ENCODE peak calls at places on chromosomes 4 and X, in seven cellular contexts. I is AG08395; G is head of caudate nucleus; F is iris pigment epithelial cell; M is smooth muscle cell of the brain vasculature; A is fibroblast of the conjunctiva; V is stimulated activated CD8-positive, alpha-beta memory T cell treated with anti-CD3 and anti-CD28 coated beads, Interleukin-7, amount 100 ng/mL, for 24 hours. Y is an unnamed sample.
A peak's percentile ranks its signal among the peaks of the same experiment; 100 is the strongest.

GRCh38 chr4:113162089-113162488 is 112.6 kb downstream of the ANK2 start:
- DNase-seq in I (no peak), G (no peak), F (peak; percentile 6), M (no peak), A (no peak), V (no peak), Y (no peak)

GRCh38 chr4:187996502-187997177 is 1.1 kb downstream of the ZFP42 start:
- DNase-seq in I (no peak), G (no peak), F (peak; percentile 29), M (no peak), A (no peak), V (no peak), Y (no peak)

GRCh38 chrX:103571121-103571520 is 14.2 kb upstream of the TCEAL4 start:
- DNase-seq in I (no peak), G (no peak), F (no peak), M (no peak), A (no peak), V (no peak), Y (no peak)

GRCh38 chr4:11532138-11532537 is 103.4 kb upstream of the HS3ST1 start:
- DNase-seq in I (no peak), G (no peak), F (no peak), M (no peak), A (no peak), V (no peak), Y (no peak)

GRCh38 chr4:78689700-78690318 is 86.3 kb upstream of the BMP2K start:
- DNase-seq in I (no peak), G (no peak), F (no peak), M (no peak), A (no peak), V (no peak), Y (peak; percentile 53)

GRCh38 chrX:85963736-85964135 is 83.6 kb downstream of the CHM start:
- DNase-seq in I (peak; percentile 69), G (peak; percentile 69), F (peak; percentile 87), M (peak; percentile 9), A (peak; percentile 39), V (no peak), Y (peak; percentile 23)

GRCh38 chrX:136386173-136386572 is 85.4 kb downstream of the ADGRG4 start:
- DNase-seq in I (no peak), G (no peak), F (no peak), M (no peak), A (no peak), V (no peak), Y (no peak)

GRCh38 chr4:8410641-8411271 is 29.8 kb downstream of the ACOX3 start:
- DNase-seq in I (peak; percentile 60), G (peak; percentile 40), F (peak; percentile 82), M (peak; percentile 40), A (peak; percentile 55), V (no peak), Y (peak; percentile 52)

GRCh38 chr4:23827971-23828680 is 61.7 kb downstream of the PPARGC1A start:
- DNase-seq in I (peak; percentile 2), G (no peak), F (peak; percentile 1), M (no peak), A (no peak), V (no peak), Y (no peak)

GRCh38 chrX:23773601-23774175 is 9.3 kb upstream of the SAT1 start:
- DNase-seq in I (no peak), G (no peak), F (no peak), M (no peak), A (no peak), V (no peak), Y (no peak)

GRCh38 chrX:1205681-1206611 is 6.5 kb downstream of the CRLF2 start:
- DNase-seq in I (peak; percentile 5), G (peak; percentile 29), F (peak; percentile 90), M (peak; percentile 55), A (peak; percentile 75), V (no peak), Y (peak; percentile 30)

GRCh38 chr4:122163767-122164166 is 11.6 kb downstream of the BLTP1 start:
- DNase-seq in I (no peak), G (no peak), F (no peak), M (no peak), A (no peak), V (no peak), Y (no peak)

GRCh38 chr4:110586137-110586850 is 36.6 kb downstream of the PITX2 start:
- DNase-seq in I (peak; percentile 83), G (no peak), F (peak; percentile 85), M (peak; percentile 23), A (peak; percentile 66), V (no peak), Y (no peak)